ENCODE peak calls at places on chromosomes 12 and 14, in seven cellular contexts. B is AG04450, T is stromal cell of bone marrow, U is NCI-H460, I is mesenteric fat pad, L is DMS53, G is KBM-7. Y is an unnamed sample.

GRCh38 chr14:24058260-24058950 is 6.6 kb downstream of the CARMIL3 start:
- DNase-seq in I (no peak), T (peak; percentile 59), U (peak; percentile 84), B (peak; percentile 59), L (peak; percentile 80), G (peak; percentile 43), Y (no peak)

GRCh38 chr12:17609152-17609551 is 480.8 kb downstream of the RERGL start:
- DNase-seq in U (no peak), T (no peak), L (peak; percentile 27), I (no peak), B (no peak), G (no peak), Y (no peak)

GRCh38 chr14:49977126-49977841 is 84.4 kb downstream of the ARF6 start:
- DNase-seq in L (no peak), B (no peak), G (peak; percentile 82), I (no peak), T (no peak), U (no peak), Y (no peak)

GRCh38 chr14:93962701-93963601 is 13.4 kb downstream of the ASB2 start:
- DNase-seq in L (peak; percentile 47), B (no peak), G (peak; percentile 69), U (no peak), T (no peak), I (no peak), Y (no peak)

GRCh38 chr12:41193321-41193720 is 5.2 kb downstream of the PDZRN4 start:
- DNase-seq in G (no peak), U (no peak), B (no peak), I (no peak), L (no peak), T (no peak), Y (no peak)

GRCh38 chr14:34322940-34323418 is 139.1 kb downstream of the SPTSSA start:
- DNase-seq in T (peak; percentile 34), G (peak; percentile 60), I (no peak), U (peak; percentile 72), B (peak; percentile 26), L (peak; percentile 70), Y (no peak)

GRCh38 chr12:95513599-95513998 is 37.7 kb downstream of the USP44 start:
- DNase-seq in I (no peak), G (no peak), U (no peak), T (no peak), L (no peak), B (no peak), Y (no peak)

GRCh38 chr12:130185455-130186100 is 23.3 kb downstream of the FZD10 start:
- DNase-seq in G (no peak), U (no peak), I (peak; percentile 72), B (no peak), T (no peak), L (no peak), Y (no peak)

GRCh38 chr12:103495158-103495782 is 498 bp downstream of the C12orf42 start:
- DNase-seq in G (peak; percentile 78), T (no peak), I (no peak), L (peak; percentile 95), B (no peak), U (no peak), Y (no peak)

GRCh38 chr14:65079201-65079600 is 23.1 kb downstream of the MAX start:
- DNase-seq in B (no peak), L (no peak), I (no peak), G (no peak), T (no peak), U (no peak), Y (no peak)

GRCh38 chr12:63958876-63959275 is 114.4 kb downstream of the SRGAP1 start:
- DNase-seq in U (no peak), I (no peak), B (no peak), G (no peak), T (no peak), L (no peak), Y (no peak)

GRCh38 chr12:6551496-6552139 is 4.2 kb downstream of the IFFO1 start:
- DNase-seq in B (no peak), T (no peak), L (no peak), I (no peak), G (no peak), U (no peak), Y (no peak)

GRCh38 chr14:75709207-75709812 is 48.3 kb downstream of the TTLL5 start:
- DNase-seq in U (peak; percentile 72), B (peak; percentile 63), L (peak; percentile 83), T (peak; percentile 72), I (no peak), G (peak; percentile 80), Y (peak; percentile 32)

GRCh38 chr14:91280129-91280528 is 35.6 kb upstream of the GPR68 start:
- DNase-seq in G (no peak), T (no peak), U (no peak), B (no peak), I (no peak), L (peak; percentile 92), Y (no peak)

GRCh38 chr14:94681300-94682060 is 69.3 kb downstream of the SERPINA3 start:
- DNase-seq in I (peak; percentile 51), L (peak; percentile 12), T (peak; percentile 25), G (peak; percentile 35), U (peak; percentile 38), B (no peak), Y (no peak)

GRCh38 chr14:26088260-26088659 is 509.6 kb downstream of the NOVA1 start:
- DNase-seq in I (no peak), B (no peak), L (peak; percentile 15), G (no peak), U (no peak), T (no peak), Y (no peak)

GRCh38 chr12:132186857-132187620 is 42.8 kb downstream of the NOC4L start:
- DNase-seq in B (no peak), U (no peak), G (no peak), L (no peak), I (no peak), T (no peak), Y (no peak)

GRCh38 chr12:49030119-49030518 is 11.5 kb upstream of the PRKAG1 start:
- DNase-seq in U (no peak), L (no peak), T (no peak), G (no peak), B (no peak), I (peak; percentile 73), Y (no peak)

GRCh38 chr12:30420561-30420960 is 275.1 kb downstream of the IPO8 start:
- DNase-seq in I (no peak), L (no peak), B (no peak), U (no peak), G (no peak), T (no peak), Y (no peak)

GRCh38 chr12:22477894-22478287 is 66.5 kb downstream of the C2CD5 start:
- DNase-seq in G (no peak), T (no peak), B (no peak), U (no peak), I (no peak), L (peak; percentile 15), Y (no peak)

GRCh38 chr14:102472815-102473158 is 36.8 kb downstream of the ANKRD9 start:
- DNase-seq in I (no peak), T (no peak), B (no peak), G (no peak), U (no peak), L (no peak), Y (no peak)

GRCh38 chr14:36519431-36520321 is at the start of gene NKX2-1:
- DNase-seq in U (no peak), T (no peak), I (no peak), G (peak; percentile 19), L (peak; percentile 90), B (no peak), Y (no peak)

GRCh38 chr14:70013269-70013873 is 134.2 kb downstream of the SMOC1 start:
- DNase-seq in B (no peak), U (peak; percentile 56), L (peak; percentile 58), T (no peak), I (no peak), G (peak; percentile 36), Y (no peak)

GRCh38 chr14:61355892-61356325 is 34.5 kb downstream of the PRKCH start:
- DNase-seq in T (peak; percentile 59), B (no peak), I (no peak), L (peak; percentile 94), U (peak; percentile 60), G (peak; percentile 82), Y (no peak)

GRCh38 chr14:92254786-92255185 is 68.2 kb upstream of the SLC24A4 start:
- DNase-seq in G (no peak), B (peak; percentile 3), I (no peak), U (no peak), L (no peak), T (peak; percentile 43), Y (peak; percentile 6)

GRCh38 chr12:70070494-70071007 is 172.7 kb upstream of the CNOT2 start:
- DNase-seq in U (no peak), G (no peak), T (no peak), L (no peak), B (no peak), I (no peak), Y (peak; percentile 9)

GRCh38 chr12:21710944-21711343 is 53.3 kb upstream of the LDHB start:
- DNase-seq in B (no peak), T (peak; percentile 3), U (no peak), I (no peak), L (no peak), G (no peak), Y (no peak)

GRCh38 chr12:57759360-57759980 is 4.6 kb downstream of the MARCHF9 start:
- DNase-seq in T (no peak), U (no peak), G (peak; percentile 34), I (no peak), B (no peak), L (peak; percentile 86), Y (no peak)

GRCh38 chr12:19430988-19431387 is 8.3 kb upstream of the AEBP2 start:
- DNase-seq in G (no peak), L (no peak), T (no peak), U (no peak), B (no peak), I (no peak), Y (no peak)

GRCh38 chr12:41365653-41366131 is 177.6 kb downstream of the PDZRN4 start:
- DNase-seq in L (peak; percentile 26), B (no peak), G (no peak), U (no peak), I (no peak), T (no peak), Y (no peak)

GRCh38 chr14:58813745-58814144 is 176.0 kb downstream of the DACT1 start:
- DNase-seq in T (no peak), B (no peak), I (no peak), U (no peak), L (no peak), G (no peak), Y (no peak)

GRCh38 chr12:5872745-5873144 is 72.3 kb downstream of the ANO2 start:
- DNase-seq in G (no peak), I (no peak), L (peak; percentile 88), T (no peak), B (no peak), U (no peak), Y (no peak)

GRCh38 chr12:120119395-120119973 is 2.9 kb upstream of the RAB35 start:
- DNase-seq in G (no peak), B (peak; percentile 82), T (no peak), I (no peak), U (peak; percentile 16), L (peak; percentile 61), Y (no peak)

GRCh38 chr14:82855912-82856381 is 1322.3 kb upstream of the SEL1L start:
- DNase-seq in U (no peak), B (no peak), T (peak; percentile 10), G (peak; percentile 11), L (peak; percentile 40), I (no peak), Y (no peak)

GRCh38 chr12:57420482-57420881 is 10.4 kb downstream of the R3HDM2 start:
- DNase-seq in U (no peak), L (no peak), G (no peak), B (no peak), T (no peak), I (peak; percentile 2), Y (no peak)

GRCh38 chr14:61502459-61503093 is 181.2 kb downstream of the PRKCH start:
- DNase-seq in G (no peak), L (no peak), I (no peak), U (peak; percentile 57), B (no peak), T (no peak), Y (no peak)

GRCh38 chr12:51217968-51218606 is at the start of gene POU6F1:
- DNase-seq in T (peak; percentile 75), L (peak; percentile 91), G (peak; percentile 84), U (peak; percentile 72), B (peak; percentile 23), I (peak; percentile 90), Y (peak; percentile 44)

GRCh38 chr12:82964446-82964845 is 277.7 kb downstream of the TMTC2 start:
- DNase-seq in T (no peak), L (no peak), U (no peak), G (no peak), I (no peak), B (no peak), Y (no peak)